ENCODE peak calls at places on chromosomes 7 and 10, in nine cellular contexts. G is hepatocyte, R is tibial artery, P is stomach, C is DND-41, F is A549, U is psoas muscle, E is lower leg skin, L is cardiac fibroblast. J is an unnamed sample.

GRCh38 chr7:22700559-22701002 is 26.4 kb upstream of the IL6 start:
- DNase-seq in G (no peak), P (no peak), C (no peak), L (peak), F (no peak), U (no peak), R (no peak), E (no peak), J (no peak)

GRCh38 chr7:12578930-12579640 is 8.6 kb downstream of the SCIN start:
- DNase-seq in R (no peak), E (no peak), P (no peak), U (no peak), C (no peak), F (no peak), G (no peak), L (no peak), J (no peak)

GRCh38 chr10:12513003-12513365 is 163.6 kb downstream of the CAMK1D start:
- DNase-seq in F (no peak), E (no peak), R (no peak), L (no peak), G (no peak), P (no peak), U (no peak), C (no peak), J (no peak)

GRCh38 chr7:47538846-47539311 is 43.0 kb downstream of the TNS3 start:
- DNase-seq in G (no peak), L (no peak), P (peak), R (no peak), U (no peak), E (no peak), C (no peak), F (peak), J (no peak)

GRCh38 chr10:124648738-124649137 is 95.4 kb downstream of the FAM53B start:
- DNase-seq in F (no peak), L (peak), U (peak), C (peak), G (peak), E (no peak), R (no peak), P (peak), J (peak)

GRCh38 chr7:77710861-77711260 is 14.6 kb downstream of the RSBN1L start:
- DNase-seq in E (no peak), U (no peak), L (no peak), P (no peak), F (no peak), R (no peak), C (no peak), G (no peak), J (no peak)

GRCh38 chr10:14839305-14839695 is 1.2 kb downstream of the HSPA14 start:
- DNase-seq in E (no peak), G (peak), R (no peak), U (no peak), C (peak), L (peak), P (no peak), F (peak), J (no peak)

GRCh38 chr10:92244796-92245195 is 46.1 kb downstream of the CPEB3 start:
- DNase-seq in R (no peak), E (no peak), G (no peak), C (no peak), F (no peak), U (no peak), L (no peak), P (no peak), J (no peak)

GRCh38 chr7:151700621-151701185 is 176.2 kb downstream of the PRKAG2 start:
- DNase-seq in C (no peak), E (no peak), R (no peak), F (no peak), G (no peak), U (no peak), P (no peak), L (peak), J (no peak)

GRCh38 chr10:818526-819220 is 112.8 kb downstream of the LARP4B start:
- DNase-seq in U (no peak), G (no peak), R (no peak), C (no peak), F (no peak), L (no peak), E (peak), P (no peak), J (no peak)

GRCh38 chr10:100717166-100717565 is 28.2 kb upstream of the PAX2 start:
- DNase-seq in E (no peak), F (no peak), C (no peak), L (no peak), U (no peak), P (no peak), G (no peak), R (no peak), J (no peak)

GRCh38 chr7:123727071-123727837 is 21.5 kb downstream of the WASL start:
- DNase-seq in U (no peak), F (peak), C (no peak), G (peak), E (no peak), R (no peak), P (no peak), L (peak), J (no peak)

GRCh38 chr7:88628363-88629085 is 131.0 kb upstream of the ZNF804B start:
- DNase-seq in F (no peak), U (no peak), C (no peak), R (no peak), E (no peak), G (no peak), L (no peak), P (no peak), J (no peak)

GRCh38 chr7:3152714-3153113 is 109.0 kb upstream of the CARD11 start:
- DNase-seq in C (no peak), L (no peak), G (no peak), R (no peak), E (no peak), U (no peak), F (no peak), P (no peak), J (no peak)

GRCh38 chr10:97319671-97320479 is 804 bp downstream of the FRAT1 start:
- DNase-seq in P (peak), L (no peak), E (peak), R (peak), F (peak), U (peak), G (peak), C (peak), J (no peak)

GRCh38 chr10:112214335-112214941 is 30.9 kb upstream of the GPAM start:
- DNase-seq in C (no peak), G (no peak), R (no peak), E (no peak), P (no peak), U (no peak), L (no peak), F (no peak), J (no peak)

GRCh38 chr7:2592375-2592865 is 33.6 kb downstream of the IQCE start:
- DNase-seq in R (no peak), G (no peak), L (no peak), E (no peak), U (no peak), P (no peak), C (no peak), F (no peak), J (no peak)

GRCh38 chr7:41872951-41873350 is 170.1 kb upstream of the INHBA start:
- DNase-seq in U (no peak), F (no peak), G (no peak), C (no peak), L (no peak), R (no peak), E (no peak), P (no peak), J (no peak)

GRCh38 chr10:78630944-78631838 is 437.6 kb upstream of the ZMIZ1 start:
- DNase-seq in P (no peak), E (no peak), F (no peak), C (no peak), R (no peak), L (peak), U (no peak), G (no peak), J (no peak)

GRCh38 chr10:90168244-90168643 is 466.9 kb downstream of the KIF20B start:
- DNase-seq in F (no peak), C (no peak), U (no peak), P (no peak), R (no peak), G (no peak), L (peak), E (no peak), J (no peak)

GRCh38 chr7:92652536-92652935 is 62.3 kb upstream of the FAM133B start:
- DNase-seq in U (no peak), P (no peak), R (no peak), C (no peak), G (peak), E (no peak), L (no peak), F (no peak), J (no peak)

GRCh38 chr7:10225265-10225664 is 748.4 kb upstream of the PHF14 start:
- DNase-seq in R (no peak), E (no peak), C (no peak), F (no peak), L (peak), G (no peak), P (no peak), U (no peak), J (no peak)

GRCh38 chr7:47361746-47362215 is 220.1 kb downstream of the TNS3 start:
- DNase-seq in F (no peak), P (peak), R (no peak), L (peak), U (no peak), E (peak), C (no peak), G (no peak), J (peak)

GRCh38 chr10:73653701-73654100 is 2.1 kb downstream of the SYNPO2L start:
- DNase-seq in F (peak), R (no peak), L (no peak), C (no peak), P (no peak), G (no peak), U (no peak), E (no peak), J (peak)

GRCh38 chr10:94011296-94011695 is 17.6 kb downstream of the PLCE1 start:
- DNase-seq in F (no peak), C (no peak), U (no peak), P (no peak), R (no peak), L (no peak), G (no peak), E (no peak), J (no peak)

GRCh38 chr10:94016727-94017714 is 23.3 kb downstream of the PLCE1 start:
- DNase-seq in F (no peak), E (no peak), L (peak), P (no peak), U (no peak), G (no peak), R (no peak), C (no peak), J (no peak)

GRCh38 chr10:94010886-94011285 is 17.2 kb downstream of the PLCE1 start:
- DNase-seq in C (no peak), U (no peak), F (no peak), R (no peak), G (no peak), P (no peak), E (no peak), L (no peak), J (no peak)

GRCh38 chr10:94010116-94010515 is 16.4 kb downstream of the PLCE1 start:
- DNase-seq in R (no peak), U (no peak), C (no peak), P (no peak), E (no peak), G (no peak), F (no peak), L (no peak), J (peak)

GRCh38 chr10:94012834-94013830 is 19.4 kb downstream of the PLCE1 start:
- DNase-seq in E (no peak), F (no peak), R (no peak), C (no peak), P (no peak), U (no peak), L (peak), G (no peak), J (no peak)
- H3K4me3 ChIP-seq in E (no peak), F (no peak), R (no peak), C (no peak), P (no peak), U (no peak), L (no peak), G (no peak), J (no peak)

DNA sequence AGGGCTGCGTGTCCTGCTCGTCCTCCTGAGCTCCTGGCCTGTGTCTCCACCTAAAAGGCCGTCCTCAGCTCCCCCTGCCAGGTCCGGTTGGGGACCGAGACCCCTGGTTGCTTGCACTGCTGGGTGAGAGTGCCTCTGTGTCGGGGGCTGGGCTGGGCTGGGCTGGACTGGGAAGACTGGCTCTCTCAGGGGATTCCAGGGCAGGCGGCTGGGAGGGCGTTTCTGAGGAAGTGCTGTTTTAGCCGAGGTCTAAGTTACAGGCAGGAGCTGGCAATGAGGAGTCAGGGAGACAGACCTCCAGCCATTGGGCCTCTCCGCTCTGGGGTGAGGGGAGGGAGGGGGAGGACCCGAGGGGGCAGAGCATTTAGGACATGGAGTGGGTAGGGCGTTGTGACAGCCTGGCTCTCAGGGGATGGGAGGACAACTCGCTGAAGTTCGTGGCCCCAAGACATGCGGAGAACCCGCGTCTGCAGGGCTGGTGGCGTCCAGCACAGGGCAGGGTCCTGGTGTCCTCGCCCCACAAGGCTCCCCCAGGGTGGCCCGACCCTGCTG is 20.9 kb downstream of the FOXK1 start:
- DNase-seq in P (no peak), U (no peak), E (peak), R (peak), C (no peak), F (no peak), L (peak), G (no peak), J (no peak)
- H3K4me3 ChIP-seq in P (no peak), U (no peak), E (no peak), R (no peak), C (no peak), F (no peak), L (no peak), G (no peak), J (no peak)

GRCh38 chr10:114684822-114685209 is 26.7 kb upstream of the ABLIM1 start:
- DNase-seq in C (no peak), L (peak), G (peak), P (no peak), F (peak), U (no peak), E (no peak), R (no peak), J (no peak)
- H3K4me3 ChIP-seq in C (no peak), L (no peak), G (no peak), P (no peak), F (peak), U (no peak), E (no peak), R (peak), J (no peak)

GRCh38 chr7:42914009-42914725 is 2.3 kb upstream of the C7orf25 start:
- DNase-seq in G (peak), C (no peak), L (peak), R (no peak), E (no peak), F (no peak), P (no peak), U (no peak), J (no peak)
- H3K4me3 ChIP-seq in G (no peak), C (no peak), L (no peak), R (no peak), E (no peak), F (no peak), P (no peak), U (no peak), J (peak)

J was measured in Jurkat, Clone E6-1.